ENCODE peak calls at places on chromosomes 2 and 18, in seven cellular contexts. One of them, this sample, is unnamed.

GRCh38 chr2:239195318-239195871 is 205.4 kb downstream of the HDAC4 start:
- DNase-seq in effector memory CD4-positive, alpha-beta T cell: no peak
- DNase-seq in iPS DF 19.7: no peak
- DNase-seq in cardiac fibroblast: no peak
- DNase-seq in HL-60: no peak
- DNase-seq in fibroblast of mammary gland: no peak
- DNase-seq in Calu3: no peak
- DNase-seq in this sample: no peak

GRCh38 chr2:143480586-143481230 is 351.5 kb downstream of the ARHGAP15 start:
- DNase-seq in Calu3: no peak
- DNase-seq in cardiac fibroblast: peak; percentile 17
- DNase-seq in effector memory CD4-positive, alpha-beta T cell: no peak
- DNase-seq in iPS DF 19.7: no peak
- DNase-seq in fibroblast of mammary gland: no peak
- DNase-seq in HL-60: no peak
- DNase-seq in this sample: no peak

GRCh38 chr18:26407721-26408601 is 140.4 kb downstream of the KCTD1 start:
- DNase-seq in iPS DF 19.7: no peak
- DNase-seq in cardiac fibroblast: no peak
- DNase-seq in Calu3: no peak
- DNase-seq in HL-60: no peak
- DNase-seq in effector memory CD4-positive, alpha-beta T cell: no peak
- DNase-seq in fibroblast of mammary gland: no peak
- DNase-seq in this sample: peak; percentile 23

GRCh38 chr18:53509886-53510285 is 714.6 kb downstream of the MBD2 start:
- DNase-seq in iPS DF 19.7: no peak
- DNase-seq in HL-60: no peak
- DNase-seq in effector memory CD4-positive, alpha-beta T cell: no peak
- DNase-seq in fibroblast of mammary gland: no peak
- DNase-seq in Calu3: no peak
- DNase-seq in cardiac fibroblast: no peak
- DNase-seq in this sample: no peak

GRCh38 chr18:75525331-75525730 is 97.8 kb upstream of the SMIM21 start:
- DNase-seq in cardiac fibroblast: no peak
- DNase-seq in HL-60: no peak
- DNase-seq in iPS DF 19.7: no peak
- DNase-seq in fibroblast of mammary gland: no peak
- DNase-seq in effector memory CD4-positive, alpha-beta T cell: no peak
- DNase-seq in Calu3: no peak
- DNase-seq in this sample: no peak

GRCh38 chr18:76459687-76460350 is 35.2 kb downstream of the ZNF516 start:
- DNase-seq in effector memory CD4-positive, alpha-beta T cell: no peak
- DNase-seq in HL-60: no peak
- DNase-seq in cardiac fibroblast: peak; percentile 99
- DNase-seq in Calu3: peak; percentile 73
- DNase-seq in iPS DF 19.7: no peak
- DNase-seq in fibroblast of mammary gland: peak; percentile 100
- DNase-seq in this sample: peak; percentile 27

GRCh38 chr2:242034996-242035814 is 165.7 kb downstream of the RTP5 start:
- DNase-seq in Calu3: no peak
- DNase-seq in effector memory CD4-positive, alpha-beta T cell: no peak
- DNase-seq in cardiac fibroblast: no peak
- DNase-seq in HL-60: no peak
- DNase-seq in iPS DF 19.7: no peak
- DNase-seq in fibroblast of mammary gland: no peak
- DNase-seq in this sample: no peak

GRCh38 chr2:223117533-223117932 is 65.5 kb downstream of the KCNE4 start:
- DNase-seq in HL-60: no peak
- DNase-seq in cardiac fibroblast: no peak
- DNase-seq in effector memory CD4-positive, alpha-beta T cell: no peak
- DNase-seq in Calu3: no peak
- DNase-seq in iPS DF 19.7: no peak
- DNase-seq in fibroblast of mammary gland: no peak
- DNase-seq in this sample: no peak

GRCh38 chr2:225740086-225740485 is 340.6 kb downstream of the NYAP2 start:
- DNase-seq in fibroblast of mammary gland: peak; percentile 91
- DNase-seq in HL-60: no peak
- DNase-seq in iPS DF 19.7: no peak
- DNase-seq in cardiac fibroblast: peak; percentile 18
- DNase-seq in effector memory CD4-positive, alpha-beta T cell: no peak
- DNase-seq in Calu3: no peak
- DNase-seq in this sample: no peak

GRCh38 chr2:70094978-70095832 is 7.9 kb downstream of the PCBP1 start:
- DNase-seq in fibroblast of mammary gland: peak; percentile 50
- DNase-seq in HL-60: peak; percentile 93
- DNase-seq in effector memory CD4-positive, alpha-beta T cell: peak; percentile 17
- DNase-seq in cardiac fibroblast: peak; percentile 80
- DNase-seq in Calu3: no peak
- DNase-seq in iPS DF 19.7: no peak
- DNase-seq in this sample: no peak

GRCh38 chr2:226376516-226377180 is 423.0 kb downstream of the IRS1 start:
- DNase-seq in effector memory CD4-positive, alpha-beta T cell: no peak
- DNase-seq in Calu3: no peak
- DNase-seq in cardiac fibroblast: peak; percentile 50
- DNase-seq in fibroblast of mammary gland: no peak
- DNase-seq in HL-60: no peak
- DNase-seq in iPS DF 19.7: no peak
- DNase-seq in this sample: no peak

GRCh38 chr2:239312741-239313246 is 88.0 kb downstream of the HDAC4 start:
- DNase-seq in fibroblast of mammary gland: peak; percentile 19
- DNase-seq in effector memory CD4-positive, alpha-beta T cell: no peak
- DNase-seq in cardiac fibroblast: no peak
- DNase-seq in iPS DF 19.7: no peak
- DNase-seq in Calu3: no peak
- DNase-seq in HL-60: no peak
- DNase-seq in this sample: no peak

GRCh38 chr2:187546762-187547333 is 7.4 kb downstream of the TFPI start:
- DNase-seq in Calu3: no peak
- DNase-seq in cardiac fibroblast: no peak
- DNase-seq in effector memory CD4-positive, alpha-beta T cell: no peak
- DNase-seq in HL-60: no peak
- DNase-seq in iPS DF 19.7: no peak
- DNase-seq in fibroblast of mammary gland: no peak
- DNase-seq in this sample: no peak

GRCh38 chr2:176656055-176656775 is 387.0 kb downstream of the MTX2 start:
- DNase-seq in effector memory CD4-positive, alpha-beta T cell: no peak
- DNase-seq in iPS DF 19.7: no peak
- DNase-seq in HL-60: no peak
- DNase-seq in cardiac fibroblast: no peak
- DNase-seq in Calu3: no peak
- DNase-seq in fibroblast of mammary gland: no peak
- DNase-seq in this sample: no peak

GRCh38 chr2:205807758-205808157 is 125.5 kb downstream of the NRP2 start:
- DNase-seq in fibroblast of mammary gland: no peak
- DNase-seq in HL-60: no peak
- DNase-seq in effector memory CD4-positive, alpha-beta T cell: no peak
- DNase-seq in Calu3: no peak
- DNase-seq in iPS DF 19.7: no peak
- DNase-seq in cardiac fibroblast: no peak
- DNase-seq in this sample: no peak

GRCh38 chr2:128379021-128380005 is 60.6 kb upstream of the HS6ST1 start:
- DNase-seq in effector memory CD4-positive, alpha-beta T cell: no peak
- DNase-seq in fibroblast of mammary gland: peak; percentile 90
- DNase-seq in HL-60: no peak
- DNase-seq in iPS DF 19.7: no peak
- DNase-seq in cardiac fibroblast: peak; percentile 99
- DNase-seq in Calu3: no peak
- DNase-seq in this sample: no peak

GRCh38 chr2:218733615-218734021 is 23.0 kb downstream of the TTLL4 start:
- DNase-seq in cardiac fibroblast: peak; percentile 84
- DNase-seq in fibroblast of mammary gland: peak; percentile 91
- DNase-seq in Calu3: peak; percentile 39
- DNase-seq in HL-60: peak; percentile 98
- DNase-seq in effector memory CD4-positive, alpha-beta T cell: no peak
- DNase-seq in iPS DF 19.7: no peak
- DNase-seq in this sample: no peak

GRCh38 chr18:61531182-61531581 is 198.0 kb downstream of the CDH20 start:
- DNase-seq in iPS DF 19.7: no peak
- DNase-seq in cardiac fibroblast: no peak
- DNase-seq in effector memory CD4-positive, alpha-beta T cell: no peak
- DNase-seq in HL-60: no peak
- DNase-seq in Calu3: no peak
- DNase-seq in fibroblast of mammary gland: no peak
- DNase-seq in this sample: no peak

GRCh38 chr18:63267990-63268721 is 51.4 kb downstream of the BCL2 start:
- DNase-seq in fibroblast of mammary gland: peak; percentile 28
- DNase-seq in Calu3: no peak
- DNase-seq in iPS DF 19.7: no peak
- DNase-seq in HL-60: no peak
- DNase-seq in cardiac fibroblast: no peak
- DNase-seq in effector memory CD4-positive, alpha-beta T cell: no peak
- DNase-seq in this sample: no peak

GRCh38 chr2:173150087-173150486 is 74.4 kb downstream of the MAP3K20 start:
- DNase-seq in effector memory CD4-positive, alpha-beta T cell: no peak
- DNase-seq in Calu3: no peak
- DNase-seq in HL-60: no peak
- DNase-seq in iPS DF 19.7: no peak
- DNase-seq in fibroblast of mammary gland: peak; percentile 92
- DNase-seq in cardiac fibroblast: peak; percentile 56
- DNase-seq in this sample: no peak

GRCh38 chr2:144826105-144826504 is 306.2 kb upstream of the ZEB2 start:
- DNase-seq in cardiac fibroblast: no peak
- DNase-seq in iPS DF 19.7: no peak
- DNase-seq in HL-60: peak; percentile 25
- DNase-seq in effector memory CD4-positive, alpha-beta T cell: no peak
- DNase-seq in Calu3: no peak
- DNase-seq in fibroblast of mammary gland: no peak
- DNase-seq in this sample: no peak

GRCh38 chr2:225937625-225938024 is 538.1 kb downstream of the NYAP2 start:
- DNase-seq in iPS DF 19.7: no peak
- DNase-seq in HL-60: no peak
- DNase-seq in fibroblast of mammary gland: peak; percentile 36
- DNase-seq in effector memory CD4-positive, alpha-beta T cell: no peak
- DNase-seq in cardiac fibroblast: peak; percentile 20
- DNase-seq in Calu3: no peak
- DNase-seq in this sample: no peak

GRCh38 chr2:169131587-169132512 is 62.5 kb downstream of the DHRS9 start:
- DNase-seq in Calu3: peak; percentile 34
- DNase-seq in cardiac fibroblast: peak; percentile 74
- DNase-seq in iPS DF 19.7: no peak
- DNase-seq in HL-60: no peak
- DNase-seq in effector memory CD4-positive, alpha-beta T cell: no peak
- DNase-seq in fibroblast of mammary gland: peak; percentile 73
- DNase-seq in this sample: peak; percentile 43

GRCh38 chr2:238425979-238426567 is 654 bp upstream of the ASB1 start:
- DNase-seq in HL-60: peak; percentile 8
- DNase-seq in iPS DF 19.7: no peak
- DNase-seq in effector memory CD4-positive, alpha-beta T cell: no peak
- DNase-seq in cardiac fibroblast: peak; percentile 74
- DNase-seq in Calu3: no peak
- DNase-seq in fibroblast of mammary gland: peak; percentile 88
- DNase-seq in this sample: peak; percentile 49

This sample was measured in LoVo.